ENCODE peak calls at places on chromosomes 6 and 20, in four cellular contexts. N, L, O and I are unnamed samples.

GRCh38 chr20:35360033-35360432 is 51.7 kb downstream of the UQCC1 start:
- DNase-seq in L (no peak), O (no peak), N (no peak), I (no peak)

GRCh38 chr20:4154958-4155411 is 139.6 kb upstream of the RNF24 start:
- DNase-seq in O (no peak), L (no peak), N (no peak), I (no peak)

GRCh38 chr6:34341481-34341971 is 50.9 kb downstream of the NUDT3 start:
- DNase-seq in L (no peak), N (no peak), O (peak), I (no peak)

GRCh38 chr6:6751615-6752014 is 163.1 kb downstream of the LY86 start:
- DNase-seq in N (no peak), L (no peak), O (no peak), I (no peak)

GRCh38 chr6:82144007-82144851 is 103.3 kb downstream of the IBTK start:
- DNase-seq in L (peak), O (peak), N (peak), I (peak)

GRCh38 chr20:62266340-62266739 is 28.0 kb downstream of the OSBPL2 start:
- DNase-seq in O (no peak), N (peak), L (no peak), I (no peak)

GRCh38 chr20:47238780-47239769 is 117.4 kb downstream of the ZMYND8 start:
- DNase-seq in O (no peak), N (no peak), L (no peak), I (no peak)

GRCh38 chr6:162864901-162865300 is 137.1 kb downstream of the PACRG start:
- DNase-seq in N (no peak), L (no peak), O (peak), I (no peak)

GRCh38 chr20:35648836-35649235 is 15.9 kb downstream of the CPNE1 start:
- DNase-seq in O (peak), N (no peak), L (no peak), I (no peak)

GRCh38 chr20:55375920-55376319 is 629.4 kb downstream of the CBLN4 start:
- DNase-seq in N (no peak), O (no peak), L (no peak), I (no peak)

DNA sequence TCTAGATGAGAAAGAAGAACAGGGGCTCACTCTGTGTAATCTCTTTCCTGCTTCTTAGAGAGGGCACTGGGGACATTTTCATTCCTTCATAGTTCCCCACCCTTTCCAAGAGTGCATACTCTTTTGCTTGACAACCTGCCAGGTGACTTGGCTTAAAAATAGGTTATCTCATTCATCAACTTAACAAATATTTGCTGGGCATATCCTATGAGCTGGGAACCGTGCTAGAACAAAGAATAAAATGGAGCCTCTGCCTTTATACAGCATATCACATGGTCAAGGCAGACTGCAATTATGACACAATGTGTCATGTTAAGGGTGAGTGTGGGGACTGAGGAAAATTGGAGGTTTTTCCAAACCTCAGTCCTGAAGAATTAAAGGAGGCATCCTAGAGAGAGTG is 209.8 kb upstream of the FOXA2 start:
- DNase-seq in O (no peak), N (no peak), L (no peak), I (no peak)
- H3K4me3 ChIP-seq in O (no peak), N (no peak), L (no peak), I (no peak)

DNA sequence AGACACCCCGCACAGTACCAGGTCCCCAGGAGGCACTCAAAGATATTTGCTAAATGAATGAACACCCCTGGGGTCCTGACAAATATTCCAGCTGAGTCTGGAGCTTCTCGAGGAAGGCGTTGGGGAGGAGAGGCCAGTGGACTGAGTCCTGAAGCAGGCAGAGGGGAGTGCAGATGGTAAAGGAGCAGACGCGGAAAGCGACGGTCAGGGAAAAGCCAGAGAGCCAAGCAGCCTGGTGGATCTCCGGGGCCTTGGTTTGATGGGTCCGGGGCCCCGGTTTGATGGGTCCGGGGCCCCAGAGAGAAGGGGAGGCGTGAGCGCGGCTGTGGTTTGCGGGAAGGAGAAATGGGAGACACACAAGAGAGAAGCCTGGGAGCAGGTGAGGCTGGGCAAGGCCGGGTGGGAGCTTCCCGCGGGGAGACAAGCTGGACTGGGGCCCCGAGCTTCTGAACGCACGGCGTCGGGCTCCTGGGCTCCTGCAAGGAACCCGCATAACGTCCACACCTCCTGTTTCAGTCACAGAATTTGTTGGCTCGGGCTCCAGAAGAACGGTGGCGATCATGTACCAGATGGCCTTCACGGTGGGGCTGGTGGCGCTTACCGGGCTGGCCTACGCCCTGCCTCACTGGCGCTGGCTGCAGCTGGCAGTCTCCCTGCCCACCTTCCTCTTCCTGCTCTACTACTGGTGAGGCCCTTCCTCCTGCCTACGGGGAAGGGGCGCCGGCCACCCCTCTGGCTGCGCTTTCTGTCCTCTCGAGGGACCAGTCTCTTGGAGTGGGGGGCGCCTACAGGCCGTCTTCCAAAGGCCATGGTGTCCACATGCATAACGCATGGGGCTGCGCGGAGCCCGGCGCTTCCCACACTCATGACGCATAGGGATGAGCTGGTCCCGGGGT is 12.1 kb downstream of the SLC22A1 start:
- DNase-seq in L (no peak), N (no peak), O (no peak), I (no peak)
- TF ChIP-seq CTCF in L (no peak), N (no peak), O (no peak), I (no peak)

DNA sequence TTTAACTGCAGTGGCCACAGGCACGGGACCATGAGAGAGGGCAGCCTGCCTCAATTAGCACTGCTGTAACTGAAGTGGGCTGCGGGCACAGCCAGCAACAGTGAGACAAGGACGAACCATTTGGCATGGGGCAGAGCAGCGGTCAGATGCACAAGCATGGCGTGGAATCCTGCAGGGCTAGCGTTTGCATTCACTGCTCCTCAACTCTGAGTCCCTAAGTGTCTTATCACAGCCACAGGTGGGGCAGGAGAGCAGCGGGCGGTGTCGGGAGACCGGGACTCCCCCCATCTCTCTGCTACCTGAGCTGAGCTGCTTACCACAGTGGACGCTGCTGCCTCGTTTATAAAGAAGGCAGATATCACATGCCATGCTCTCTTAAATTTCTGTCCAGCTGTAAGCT is 31.3 kb upstream of the PDE10A start:
- DNase-seq in N (no peak), O (no peak), L (no peak), I (no peak)
- H3K4me3 ChIP-seq in N (no peak), O (no peak), L (no peak), I (no peak)

DNA sequence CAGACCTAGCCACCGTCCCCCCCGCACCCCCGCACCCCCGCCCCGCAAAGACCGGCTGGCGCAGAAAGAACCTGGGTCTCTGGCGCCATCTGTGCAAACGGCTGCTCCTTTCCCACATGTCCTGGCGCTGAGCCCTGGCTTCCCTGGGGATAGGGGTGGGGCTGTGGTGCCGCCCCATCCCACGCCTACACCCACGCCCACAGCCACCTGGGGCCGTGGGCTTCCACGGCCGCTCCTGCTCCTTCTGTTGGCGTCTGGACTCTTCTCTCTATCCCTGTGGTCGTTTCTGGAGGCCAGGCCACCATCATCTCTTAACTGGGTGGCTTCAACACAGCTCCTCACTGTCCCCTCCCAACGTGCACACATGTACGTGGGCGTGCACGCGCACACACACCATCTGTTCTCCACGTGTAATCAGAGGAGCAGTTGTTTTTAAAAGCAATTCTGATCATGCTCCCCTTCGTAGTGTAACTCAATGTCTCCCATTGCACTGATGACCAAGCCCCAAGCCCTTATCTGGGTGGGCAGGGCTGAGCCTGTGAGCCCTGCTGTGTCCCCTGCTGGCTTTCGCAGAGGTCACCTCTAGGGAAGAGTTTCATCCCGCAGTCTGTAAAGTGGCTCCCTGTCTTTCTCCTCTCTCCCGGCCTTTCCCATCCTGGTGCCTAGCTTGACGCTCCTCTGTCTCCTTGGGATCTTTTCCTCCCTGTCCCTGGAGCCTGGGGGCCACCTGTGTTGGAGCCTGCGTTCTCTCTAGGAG is 31.9 kb upstream of the FAM83D start:
- DNase-seq in N (no peak), L (peak), O (no peak), I (no peak)
- TF ChIP-seq CTCF in N (no peak), L (no peak), O (no peak), I (no peak)

GRCh38 chr6:158559895-158560786 is at the start of gene TMEM181:
- DNase-seq in L (peak), O (peak), N (peak), I (peak)

GRCh38 chr6:158560787-158561246 is 926 bp downstream of the TMEM181 start:
- DNase-seq in N (no peak), O (peak), L (no peak), I (no peak)

GRCh38 chr6:158559338-158559894 is 475 bp upstream of the TMEM181 start:
- DNase-seq in L (no peak), O (no peak), N (no peak), I (no peak)

GRCh38 chr6:158561247-158561884 is 1.5 kb downstream of the TMEM181 start:
- DNase-seq in O (no peak), N (no peak), L (no peak), I (no peak)

DNA sequence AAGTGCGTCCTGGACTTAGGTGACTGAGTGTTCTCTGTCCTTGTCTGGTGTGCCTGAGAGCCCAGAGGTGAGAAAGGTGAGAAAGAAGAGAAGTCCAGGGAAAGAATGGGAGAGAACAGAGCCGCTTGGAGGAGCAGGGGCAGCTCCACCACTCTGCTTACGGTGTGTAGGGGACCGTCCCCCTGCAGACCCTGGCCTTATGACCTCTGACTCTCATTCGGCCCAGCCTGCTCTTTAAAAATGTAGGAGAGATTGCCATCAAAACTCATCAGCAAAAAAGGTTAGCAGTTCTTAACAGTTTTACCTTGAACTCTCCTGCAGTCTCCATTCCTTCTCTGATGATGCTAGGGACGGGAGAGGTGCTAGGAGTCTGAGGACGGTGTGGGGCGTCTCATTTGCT is 2.0 kb downstream of the TMEM181 start:
- DNase-seq in N (no peak), L (no peak), O (no peak), I (no peak)
- H3K4me3 ChIP-seq in N (peak), L (no peak), O (no peak), I (peak)

DNA sequence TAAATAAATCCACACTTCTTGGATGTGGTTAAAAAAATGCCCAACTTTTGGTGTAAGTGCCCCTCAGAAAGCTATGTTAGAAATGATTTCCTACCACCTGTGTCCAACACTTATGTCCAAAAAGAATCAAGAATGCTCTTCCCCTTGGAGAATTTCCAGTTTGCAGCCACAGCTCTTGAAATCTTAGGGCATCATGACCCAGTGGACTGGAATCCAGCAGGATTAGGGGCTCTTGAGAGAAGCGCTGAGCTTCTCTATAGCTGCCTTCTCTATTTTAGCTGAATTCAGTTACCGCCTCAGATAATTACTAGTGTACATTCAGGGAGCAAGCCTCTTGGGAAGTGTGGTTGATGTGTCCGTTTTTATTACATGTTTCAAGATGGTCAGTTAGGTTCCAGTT is 2.5 kb downstream of the PHACTR1 start:
- DNase-seq in L (no peak), N (no peak), O (no peak), I (no peak)
- TF ChIP-seq CTCF in L (no peak), N (no peak), O (no peak), I (no peak)

DNA sequence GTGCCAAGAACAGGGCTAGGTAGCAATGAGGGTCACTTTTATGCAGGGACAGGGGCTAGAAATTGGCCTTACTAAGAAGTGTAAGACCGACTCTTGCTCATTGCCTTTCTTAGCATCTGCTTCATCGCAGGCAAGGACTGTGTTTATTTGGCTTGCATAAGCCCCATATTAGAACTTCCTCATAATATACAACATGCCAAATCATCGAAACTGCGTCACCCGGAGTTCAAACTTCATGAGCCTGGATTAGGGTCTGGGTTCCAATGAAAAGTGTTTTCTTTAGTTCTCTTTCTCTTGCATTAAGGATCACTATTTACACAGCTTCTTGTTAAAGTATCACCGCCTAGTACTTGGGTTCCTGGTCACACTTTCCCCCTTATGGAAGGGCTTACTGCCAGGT is 957 bp upstream of the SMAP1 start:
- DNase-seq in O (no peak), N (no peak), L (no peak), I (no peak)
- H3K4me3 ChIP-seq in O (no peak), N (no peak), L (no peak), I (no peak)

GRCh38 chr6:10759312-10759839 is 11.8 kb downstream of the TMEM14B start:
- DNase-seq in N (peak), L (no peak), O (peak), I (peak)
- TF ChIP-seq CTCF in N (peak), L (peak), O (peak), I (peak)

DNA sequence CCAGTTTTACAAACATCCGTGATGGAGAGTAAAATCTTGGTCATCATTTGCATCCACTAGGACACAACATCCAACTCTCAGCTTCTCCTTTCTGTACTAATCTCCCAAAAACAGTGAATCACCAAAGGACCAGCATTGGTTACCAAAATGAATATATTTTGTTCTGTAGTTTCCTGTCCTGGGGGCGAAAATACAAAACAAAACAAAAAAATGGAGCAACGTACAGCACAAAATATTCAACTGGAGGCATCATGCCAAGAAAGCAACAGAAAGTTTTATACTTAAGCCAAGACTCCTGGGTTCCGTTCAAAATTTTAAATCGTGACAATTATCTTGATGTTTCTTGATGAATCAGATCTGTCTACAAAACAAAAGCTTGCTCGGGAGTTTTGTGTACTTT is 126.6 kb upstream of the CCDC28A start:
- DNase-seq in L (no peak), N (peak), O (peak), I (no peak)
- H3K4me3 ChIP-seq in L (no peak), N (no peak), O (peak), I (no peak)